ENCODE peak calls at places on chromosomes 12 and 14, in four cellular contexts. P is astrocyte, E is AG09319, C is right atrium auricular region. T is an unnamed sample.

GRCh38 chr12:124559182-124560017 is 8.0 kb downstream of the NCOR2 start:
- DNase-seq in E (no peak), P (no peak), C (no peak), T (no peak)

GRCh38 chr14:44898547-44898946 is 63.2 kb downstream of the KLHL28 start:
- DNase-seq in P (no peak), E (no peak), C (no peak), T (no peak)

GRCh38 chr14:68599896-68600620 is 192.8 kb downstream of the ZFP36L1 start:
- DNase-seq in P (no peak), C (no peak), E (no peak), T (no peak)

GRCh38 chr14:77882098-77882497 is 82.2 kb downstream of the ADCK1 start:
- DNase-seq in C (no peak), P (no peak), E (no peak), T (no peak)

GRCh38 chr12:75784591-75784990 is 247.0 kb downstream of the PHLDA1 start:
- DNase-seq in C (no peak), E (no peak), P (no peak), T (no peak)

GRCh38 chr12:52027085-52027843 is 20.5 kb downstream of the TAMALIN start:
- DNase-seq in P (no peak), C (no peak), E (no peak), T (no peak)

GRCh38 chr12:113267621-113268020 is 46.4 kb downstream of the TPCN1 start:
- DNase-seq in P (no peak), E (no peak), C (no peak), T (no peak)

GRCh38 chr12:105164068-105164467 is 56.5 kb downstream of the WASHC4 start:
- DNase-seq in P (peak; percentile 32), E (no peak), C (no peak), T (no peak)

GRCh38 chr12:28346567-28346966 is 156.3 kb downstream of the CCDC91 start:
- DNase-seq in C (no peak), P (no peak), E (no peak), T (no peak)

GRCh38 chr14:49861581-49861922 is 9.0 kb upstream of the NEMF start:
- DNase-seq in E (peak; percentile 79), P (peak; percentile 76), C (peak; percentile 83), T (no peak)

GRCh38 chr14:24952851-24953666 is 96.9 kb downstream of the STXBP6 start:
- DNase-seq in P (no peak), E (no peak), C (no peak), T (no peak)

GRCh38 chr12:112901271-112901670 is 5.5 kb upstream of the OAS1 start:
- DNase-seq in C (no peak), P (no peak), E (no peak), T (no peak)

GRCh38 chr14:101201535-101202125 is 298.1 kb upstream of the RTL1 start:
- DNase-seq in P (no peak), E (no peak), C (peak; percentile 32), T (no peak)

GRCh38 chr14:34628681-34629135 is 1.2 kb downstream of the SNX6 start:
- DNase-seq in C (no peak), P (no peak), E (no peak), T (no peak)

GRCh38 chr14:37595809-37596595 is 573 bp downstream of the TTC6 start:
- DNase-seq in P (no peak), E (no peak), C (no peak), T (no peak)

GRCh38 chr12:4133636-4134433 is 139.7 kb upstream of the CCND2 start:
- DNase-seq in P (no peak), E (no peak), C (no peak), T (no peak)

GRCh38 chr14:102774391-102775153 is 2.7 kb upstream of the TRAF3 start:
- DNase-seq in C (peak; percentile 68), E (no peak), P (peak; percentile 69), T (peak; percentile 76)

GRCh38 chr14:94390372-94391086 is 2.1 kb upstream of the SERPINA1 start:
- DNase-seq in E (no peak), P (no peak), C (no peak), T (no peak)

GRCh38 chr14:92844220-92844619 is 50.1 kb downstream of the GOLGA5 start:
- DNase-seq in E (no peak), P (no peak), C (no peak), T (no peak)

DNA sequence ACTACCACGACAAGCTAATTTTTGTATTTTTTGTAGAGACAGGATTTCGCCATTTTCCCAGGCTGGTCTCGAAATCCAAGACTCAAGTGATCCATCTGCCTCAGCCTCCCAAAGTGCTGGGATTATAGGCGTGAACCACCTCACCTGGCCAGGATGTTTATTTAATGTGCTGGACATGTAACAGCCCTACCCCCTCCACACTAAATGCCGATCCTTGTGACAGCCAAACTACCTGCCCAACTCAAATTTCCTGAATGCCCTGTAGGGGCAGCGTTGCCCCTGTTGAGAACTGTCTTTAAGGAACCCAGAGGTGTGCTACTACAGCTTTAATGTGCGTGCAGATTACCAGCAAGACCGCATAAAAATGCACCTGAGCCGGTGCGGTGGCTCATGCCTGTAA is 48.1 kb downstream of the KCNK13 start:
- DNase-seq in P (no peak), C (no peak), E (no peak), T (no peak)
- TF ChIP-seq CTCF in P (peak; percentile 16), C (no peak), E (no peak), T (peak; percentile 3)

GRCh38 chr12:94603434-94604068 is 46.8 kb downstream of the TMCC3 start:
- DNase-seq in E (no peak), P (no peak), C (no peak), T (no peak)
- TF ChIP-seq CTCF in E (peak; percentile 60), P (peak; percentile 34), C (peak; percentile 50), T (peak; percentile 35)

DNA sequence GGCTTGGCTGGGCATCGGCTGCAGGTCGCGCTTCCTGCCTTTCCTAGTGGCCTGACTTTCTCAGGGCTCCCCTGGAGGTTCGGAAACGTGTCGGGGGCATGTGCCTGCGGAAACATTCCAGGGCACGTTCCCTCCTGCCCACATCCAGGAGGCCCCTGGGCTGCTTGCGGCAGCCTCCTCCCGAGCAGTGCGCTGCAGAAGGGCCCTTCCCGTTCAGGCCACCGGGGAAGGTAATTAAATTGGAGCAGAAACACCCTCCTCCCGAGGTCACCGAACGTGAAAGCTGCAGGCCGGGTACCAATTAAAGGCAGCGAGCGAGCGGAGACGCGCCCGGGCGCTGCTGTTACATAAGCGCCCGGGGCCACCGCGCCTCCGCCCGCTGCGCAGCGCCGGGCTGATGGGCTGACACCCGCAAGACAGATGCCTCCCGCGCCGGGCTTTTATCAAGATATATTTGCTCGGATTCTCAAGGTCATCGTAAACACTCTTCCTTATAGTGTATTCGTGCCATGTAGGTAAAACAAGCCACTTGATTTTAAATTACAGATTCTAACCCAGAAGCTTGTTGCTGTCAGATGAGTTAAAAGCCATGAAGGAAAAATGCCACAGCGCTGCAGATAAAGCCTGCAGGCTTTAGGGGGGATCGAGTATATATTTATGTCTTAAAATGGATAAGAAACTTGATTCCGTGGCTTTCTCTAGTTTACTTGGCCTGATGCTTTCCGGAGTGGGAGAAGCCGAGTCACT is 31.4 kb downstream of the SSPN start:
- DNase-seq in P (peak; percentile 39), C (no peak), E (no peak), T (no peak)
- TF ChIP-seq CTCF in P (no peak), C (no peak), E (no peak), T (no peak)

DNA sequence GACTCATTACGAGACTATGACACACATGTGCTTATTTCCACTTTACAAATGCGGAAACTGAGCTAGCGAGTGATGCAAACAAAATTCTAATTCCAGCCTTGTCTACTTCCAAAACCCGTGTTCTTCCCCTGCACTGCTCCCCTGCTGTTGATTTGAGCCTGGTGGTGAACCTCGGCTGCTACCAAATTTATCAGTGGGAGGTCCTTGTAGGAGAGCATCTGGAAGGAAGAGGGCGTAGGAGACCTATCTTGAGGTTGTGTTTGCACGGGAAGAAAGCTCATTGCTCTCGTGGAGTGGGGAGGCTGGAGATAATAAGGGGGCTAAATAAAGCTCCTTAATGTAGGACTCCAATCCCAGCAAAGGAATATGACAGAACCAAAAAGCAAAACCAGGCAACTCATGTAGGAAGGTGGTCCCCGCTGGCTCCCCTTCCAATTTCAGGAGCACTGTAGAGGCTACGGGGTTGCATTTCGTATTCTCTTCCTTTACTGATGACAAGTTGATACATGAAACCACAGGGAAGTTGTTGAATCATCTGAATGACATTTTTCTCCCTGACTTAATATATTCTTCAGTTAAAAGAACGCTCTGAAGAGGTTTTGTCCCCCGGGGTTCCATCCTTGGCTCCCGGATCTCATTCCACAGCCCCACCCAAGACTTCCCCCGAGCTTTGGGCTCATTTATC is 52.6 kb downstream of the FZD10 start:
- DNase-seq in P (no peak), E (no peak), C (no peak), T (no peak)
- TF ChIP-seq CTCF in P (no peak), E (no peak), C (no peak), T (peak; percentile 20)

GRCh38 chr14:88075298-88075981 is 70.5 kb downstream of the GPR65 start:
- DNase-seq in E (no peak), C (no peak), P (no peak), T (no peak)

GRCh38 chr14:88079624-88080023 is 74.7 kb downstream of the GPR65 start:
- DNase-seq in C (no peak), E (no peak), P (no peak), T (no peak)

DNA sequence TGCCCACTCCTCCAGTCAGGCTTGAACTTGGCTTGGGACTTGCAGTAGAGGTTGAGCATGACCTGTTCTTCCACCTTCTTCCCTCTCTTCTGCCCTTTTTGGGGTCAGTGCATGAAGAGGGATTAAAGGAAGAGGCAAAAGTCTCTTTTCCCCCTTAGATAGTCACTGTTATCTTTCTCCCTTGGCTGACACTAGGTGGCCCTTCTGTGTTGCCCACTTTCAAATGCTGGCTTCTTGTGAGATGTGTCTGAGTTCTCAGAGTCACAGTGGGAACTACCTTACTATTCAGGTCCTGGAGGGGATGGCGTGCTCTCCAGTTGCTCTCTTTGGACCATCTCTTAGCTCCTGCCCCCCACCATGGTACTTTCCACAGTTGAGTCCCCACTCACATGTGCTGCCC is 73.6 kb downstream of the GPR65 start:
- DNase-seq in C (no peak), E (no peak), P (no peak), T (no peak)
- TF ChIP-seq CTCF in C (no peak), E (no peak), P (no peak), T (no peak)

DNA sequence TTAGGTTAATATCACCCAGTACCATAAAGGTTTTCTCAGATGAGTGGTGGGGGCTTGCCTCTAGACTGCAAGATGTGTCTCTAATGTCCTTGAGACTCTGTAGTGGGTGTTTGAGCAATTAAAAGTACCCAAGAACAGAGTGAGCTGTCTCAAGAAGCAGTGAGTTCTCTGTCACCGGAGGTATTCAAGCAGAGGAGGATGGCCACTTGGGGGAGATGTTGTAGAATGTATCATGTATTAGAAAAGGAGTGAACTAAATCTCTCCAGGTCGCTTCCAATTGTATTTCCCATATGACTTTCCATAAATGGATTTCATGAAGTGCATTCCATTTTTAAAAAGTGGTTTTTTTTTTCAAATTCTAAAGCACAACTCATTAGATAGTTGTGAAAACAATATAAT is 35.0 kb downstream of the SLC17A8 start:
- DNase-seq in C (no peak), P (no peak), E (no peak), T (no peak)
- TF ChIP-seq CTCF in C (no peak), P (no peak), E (no peak), T (peak; percentile 42)